ENCODE peak calls at places on chromosomes 6 and 20, in ten cellular contexts. N is right lobe of liver; O is AG04450; K is BE2C; C is HCT116; M is kidney epithelial cell; Y is astrocyte; T is A549; R is naive thymus-derived CD4-positive, alpha-beta T cell; F is prostate gland. P is an unnamed sample.

GRCh38 chr6:141199074-141199473 is 933.7 kb upstream of the GJE1 start:
- DNase-seq in N (no peak), O (peak), K (no peak), C (no peak), M (no peak), Y (peak), T (no peak), R (no peak), F (no peak), P (no peak)

GRCh38 chr6:163151212-163151611 is 263.3 kb upstream of the QKI start:
- DNase-seq in N (no peak), O (no peak), K (no peak), C (no peak), M (no peak), Y (no peak), T (no peak), R (no peak), F (no peak), P (no peak)

GRCh38 chr6:158784505-158784904 is 34.7 kb downstream of the EZR start:
- DNase-seq in N (no peak), O (no peak), K (no peak), C (no peak), M (peak), Y (peak), T (no peak), R (no peak), F (no peak), P (no peak)

GRCh38 chr6:133241088-133241900 is at the start of gene EYA4:
- DNase-seq in N (no peak), O (no peak), K (peak), C (no peak), M (no peak), Y (peak), T (peak), R (no peak), F (no peak), P (no peak)

GRCh38 chr20:24033151-24033550 is 44.6 kb upstream of the GGTLC1 start:
- DNase-seq in N (no peak), O (no peak), K (no peak), C (no peak), M (no peak), Y (no peak), T (no peak), R (no peak), F (no peak), P (no peak)

GRCh38 chr20:11880694-11881093 is 37.0 kb upstream of the BTBD3 start:
- DNase-seq in N (no peak), O (no peak), K (no peak), C (no peak), M (no peak), Y (no peak), T (no peak), R (no peak), F (no peak), P (no peak)

GRCh38 chr6:148888853-148889252 is 142.0 kb downstream of the UST start:
- DNase-seq in N (no peak), O (no peak), K (no peak), C (no peak), M (no peak), Y (peak), T (no peak), R (no peak), F (no peak), P (no peak)

GRCh38 chr20:20710443-20710842 is 2.0 kb downstream of the RALGAPA2 start:
- DNase-seq in N (no peak), O (no peak), K (no peak), C (no peak), M (no peak), Y (no peak), T (no peak), R (no peak), F (no peak), P (no peak)

GRCh38 chr6:138996524-138996923 is 8.5 kb upstream of the REPS1 start:
- DNase-seq in N (peak), O (no peak), K (no peak), C (no peak), M (no peak), Y (no peak), T (no peak), R (no peak), F (peak), P (no peak)

GRCh38 chr6:139473731-139474130 is 99.3 kb upstream of the CITED2 start:
- DNase-seq in N (no peak), O (no peak), K (no peak), C (no peak), M (no peak), Y (peak), T (no peak), R (no peak), F (no peak), P (no peak)

GRCh38 chr6:136604928-136605485 is 54.8 kb upstream of the MAP7 start:
- DNase-seq in N (no peak), O (no peak), K (no peak), C (no peak), M (peak), Y (no peak), T (no peak), R (no peak), F (peak), P (no peak)

GRCh38 chr6:129555206-129555832 is 154.7 kb downstream of the ARHGAP18 start:
- DNase-seq in N (no peak), O (peak), K (no peak), C (no peak), M (no peak), Y (peak), T (no peak), R (no peak), F (no peak), P (no peak)

GRCh38 chr20:47043076-47043475 is 148.4 kb downstream of the EYA2 start:
- DNase-seq in N (no peak), O (no peak), K (no peak), C (no peak), M (no peak), Y (no peak), T (no peak), R (no peak), F (no peak), P (no peak)

GRCh38 chr6:56450882-56451739 is 191.6 kb downstream of the DST start:
- DNase-seq in N (peak), O (no peak), K (no peak), C (no peak), M (no peak), Y (peak), T (no peak), R (no peak), F (no peak), P (no peak)

GRCh38 chr6:19319005-19319404 is 518.2 kb upstream of the ID4 start:
- DNase-seq in N (no peak), O (no peak), K (no peak), C (no peak), M (no peak), Y (no peak), T (no peak), R (no peak), F (no peak), P (no peak)

GRCh38 chr6:127818149-127818548 is 82.7 kb downstream of the THEMIS start:
- DNase-seq in N (no peak), O (no peak), K (no peak), C (no peak), M (no peak), Y (no peak), T (no peak), R (no peak), F (no peak), P (no peak)

GRCh38 chr6:63574554-63574900 is 2.2 kb downstream of the LOC128125822 start:
- DNase-seq in N (no peak), O (no peak), K (no peak), C (no peak), M (no peak), Y (no peak), T (no peak), R (no peak), F (no peak), P (no peak)

GRCh38 chr6:63576147-63576772 is 4.0 kb downstream of the LOC128125822 start:
- DNase-seq in N (no peak), O (no peak), K (no peak), C (no peak), M (no peak), Y (no peak), T (no peak), R (no peak), F (no peak), P (no peak)

GRCh38 chr6:63579937-63580703 is 7.8 kb downstream of the LOC128125822 start:
- DNase-seq in N (no peak), O (no peak), K (no peak), C (no peak), M (no peak), Y (no peak), T (no peak), R (no peak), F (no peak), P (no peak)

GRCh38 chr6:63578757-63579156 is 6.5 kb downstream of the LOC128125822 start:
- DNase-seq in N (no peak), O (no peak), K (no peak), C (no peak), M (no peak), Y (no peak), T (no peak), R (no peak), F (no peak), P (no peak)

DNA sequence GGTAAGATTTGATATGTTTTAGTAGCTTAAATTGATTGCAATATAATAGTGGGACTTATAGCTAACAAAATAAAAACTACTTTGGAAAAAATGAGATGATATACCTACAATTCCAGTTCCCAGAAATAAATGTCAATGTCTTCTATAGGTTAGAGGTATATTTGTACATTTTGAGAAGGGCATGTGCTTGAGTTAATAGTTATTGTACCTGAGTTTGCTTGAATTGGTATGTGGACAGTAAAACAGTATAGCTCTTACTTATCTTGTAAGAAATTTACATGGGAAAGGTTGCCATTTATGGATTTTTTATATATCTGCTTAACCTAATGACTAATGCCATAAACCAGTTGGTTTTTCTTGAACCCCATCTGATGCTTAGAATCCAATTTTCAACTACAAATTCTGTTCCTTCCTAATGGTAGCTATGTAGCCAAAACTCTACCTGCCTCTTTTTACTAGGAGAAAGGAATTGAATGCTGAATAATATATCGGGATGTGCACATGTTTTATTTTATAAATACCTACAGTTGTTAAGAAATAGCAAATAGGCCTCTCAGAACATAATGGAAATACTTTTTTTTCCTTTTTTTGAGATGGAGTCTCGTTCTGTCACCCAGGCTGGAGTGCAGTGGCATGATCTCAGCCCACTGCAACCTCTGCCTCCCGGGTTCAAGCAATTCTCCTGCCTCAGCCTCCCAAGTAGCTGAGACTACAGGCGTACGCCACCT is 4.9 kb downstream of the LOC128125822 start:
- DNase-seq in N (no peak), O (no peak), K (no peak), C (no peak), M (no peak), Y (no peak), T (no peak), R (no peak), F (no peak), P (no peak)
- H3K4me3 ChIP-seq in N (no peak), O (no peak), K (no peak), C (no peak), M (no peak), Y (no peak), T (peak), R (no peak), F (no peak), P (no peak)

GRCh38 chr6:116514103-116514502 is 2.7 kb downstream of the CALHM5 start:
- DNase-seq in N (no peak), O (no peak), K (no peak), C (no peak), M (no peak), Y (no peak), T (no peak), R (no peak), F (no peak), P (no peak)

GRCh38 chr6:116511424-116512131 is at the start of gene CALHM5:
- DNase-seq in N (no peak), O (peak), K (peak), C (peak), M (peak), Y (peak), T (peak), R (no peak), F (no peak), P (peak)

GRCh38 chr6:116513224-116513875 is 1.9 kb downstream of the CALHM5 start:
- DNase-seq in N (no peak), O (no peak), K (no peak), C (no peak), M (no peak), Y (no peak), T (no peak), R (no peak), F (no peak), P (no peak)

GRCh38 chr6:116512155-116512559 is 718 bp downstream of the CALHM5 start:
- DNase-seq in N (no peak), O (no peak), K (no peak), C (no peak), M (no peak), Y (no peak), T (no peak), R (no peak), F (no peak), P (no peak)

GRCh38 chr6:116512709-116513108 is 1.3 kb downstream of the CALHM5 start:
- DNase-seq in N (no peak), O (no peak), K (no peak), C (no peak), M (no peak), Y (no peak), T (no peak), R (no peak), F (no peak), P (no peak)
- H3K4me3 ChIP-seq in N (no peak), O (peak), K (no peak), C (no peak), M (no peak), Y (peak), T (no peak), R (no peak), F (no peak), P (no peak)

DNA sequence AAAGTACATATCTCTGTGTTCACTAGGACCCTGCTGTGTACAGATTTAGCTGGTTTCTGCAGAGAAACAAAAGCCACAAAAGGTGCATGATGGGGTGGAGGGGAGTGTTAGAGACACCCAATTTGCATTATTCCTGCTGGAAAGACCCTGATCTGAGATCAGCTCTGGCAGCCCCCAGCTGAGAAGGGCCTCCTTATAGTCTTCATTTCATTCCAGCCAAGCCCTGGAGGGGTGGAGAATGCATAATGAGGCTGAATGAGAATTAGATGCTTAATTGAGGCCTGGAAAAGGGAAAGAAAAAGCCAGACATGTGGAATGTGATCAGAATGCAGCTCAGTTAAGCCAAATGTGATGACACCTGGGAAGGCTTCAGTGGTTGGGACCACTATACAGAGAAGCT is 545.5 kb downstream of the KIF16B start:
- DNase-seq in N (no peak), O (no peak), K (no peak), C (no peak), M (no peak), Y (no peak), T (no peak), R (no peak), F (no peak), P (no peak)
- H3K4me3 ChIP-seq in N (no peak), O (no peak), K (no peak), C (no peak), M (no peak), Y (no peak), T (no peak), R (no peak), F (no peak), P (no peak)

GRCh38 chr6:131250121-131250520 is 114.9 kb downstream of the AKAP7 start:
- DNase-seq in N (peak), O (peak), K (no peak), C (no peak), M (peak), Y (peak), T (no peak), R (peak), F (peak), P (no peak)
- H3K4me3 ChIP-seq in N (peak), O (peak), K (no peak), C (no peak), M (peak), Y (peak), T (no peak), R (peak), F (peak), P (no peak)

DNA sequence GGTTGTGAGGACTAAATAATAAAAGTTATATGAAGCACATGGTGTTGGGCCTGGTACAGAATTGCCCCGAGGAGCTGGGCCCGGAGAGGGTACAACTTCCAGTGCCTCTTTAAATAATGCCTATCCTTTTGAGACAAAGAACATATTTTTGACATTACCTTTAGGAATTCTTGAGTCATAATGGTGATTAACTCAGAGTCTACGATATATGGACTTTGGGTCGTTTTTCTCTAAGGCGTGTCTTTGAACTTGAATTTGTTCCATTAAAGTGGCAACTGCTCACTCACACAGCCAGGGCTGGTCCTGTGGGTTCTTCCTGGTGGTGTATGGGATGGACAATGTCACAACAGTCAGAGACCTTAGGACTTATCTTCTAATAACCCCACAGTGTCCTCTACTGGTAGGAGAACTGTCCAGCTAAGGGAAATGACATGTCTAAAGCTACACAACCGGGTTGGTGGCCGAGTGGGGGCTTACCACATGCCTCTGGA is 106.5 kb downstream of the CDC5L start:
- DNase-seq in N (no peak), O (peak), K (no peak), C (peak), M (peak), Y (peak), T (peak), R (no peak), F (no peak), P (no peak)
- H3K4me3 ChIP-seq in N (no peak), O (no peak), K (no peak), C (no peak), M (no peak), Y (no peak), T (peak), R (no peak), F (no peak), P (no peak)

GRCh38 chr6:84227434-84228197 is at the start of gene CEP162:
- DNase-seq in N (peak), O (peak), K (peak), C (peak), M (peak), Y (peak), T (peak), R (peak), F (peak), P (peak)

GRCh38 chr6:84222426-84222825 is 5.0 kb downstream of the CEP162 start:
- DNase-seq in N (no peak), O (no peak), K (no peak), C (no peak), M (no peak), Y (no peak), T (no peak), R (no peak), F (no peak), P (no peak)

GRCh38 chr6:84228198-84228543 is 728 bp upstream of the CEP162 start:
- DNase-seq in N (no peak), O (no peak), K (no peak), C (no peak), M (no peak), Y (no peak), T (no peak), R (no peak), F (no peak), P (no peak)

GRCh38 chr6:84224251-84224650 is 3.2 kb downstream of the CEP162 start:
- DNase-seq in N (no peak), O (no peak), K (no peak), C (no peak), M (no peak), Y (peak), T (no peak), R (no peak), F (no peak), P (no peak)

GRCh38 chr6:84227044-84227433 is 404 bp downstream of the CEP162 start:
- DNase-seq in N (no peak), O (no peak), K (no peak), C (no peak), M (no peak), Y (no peak), T (no peak), R (no peak), F (no peak), P (no peak)
- H3K4me3 ChIP-seq in N (peak), O (peak), K (peak), C (peak), M (peak), Y (peak), T (peak), R (peak), F (peak), P (peak)

DNA sequence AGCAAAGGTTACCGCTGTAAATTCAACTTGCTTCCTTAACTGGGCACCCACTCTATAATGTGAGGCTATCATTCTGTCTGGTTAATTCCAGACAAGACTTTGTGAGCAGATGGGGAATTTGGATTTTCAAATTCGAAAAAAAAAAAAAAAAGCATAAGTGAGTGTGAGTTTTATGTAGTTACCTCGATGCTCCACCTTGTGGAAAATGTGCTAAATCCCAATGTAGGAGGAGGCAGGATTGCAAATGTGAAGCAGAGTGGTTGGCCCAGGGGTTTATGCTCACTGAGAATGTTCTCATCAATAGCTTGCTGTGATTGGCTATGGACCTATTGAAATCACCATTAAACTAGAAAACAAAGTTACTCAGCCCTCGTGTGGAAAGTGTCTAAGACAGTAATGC is 150.9 kb upstream of the GMDS start:
- DNase-seq in N (no peak), O (no peak), K (no peak), C (no peak), M (no peak), Y (no peak), T (no peak), R (no peak), F (no peak), P (peak)
- H3K4me3 ChIP-seq in N (no peak), O (no peak), K (no peak), C (no peak), M (no peak), Y (no peak), T (no peak), R (no peak), F (no peak), P (no peak)

DNA sequence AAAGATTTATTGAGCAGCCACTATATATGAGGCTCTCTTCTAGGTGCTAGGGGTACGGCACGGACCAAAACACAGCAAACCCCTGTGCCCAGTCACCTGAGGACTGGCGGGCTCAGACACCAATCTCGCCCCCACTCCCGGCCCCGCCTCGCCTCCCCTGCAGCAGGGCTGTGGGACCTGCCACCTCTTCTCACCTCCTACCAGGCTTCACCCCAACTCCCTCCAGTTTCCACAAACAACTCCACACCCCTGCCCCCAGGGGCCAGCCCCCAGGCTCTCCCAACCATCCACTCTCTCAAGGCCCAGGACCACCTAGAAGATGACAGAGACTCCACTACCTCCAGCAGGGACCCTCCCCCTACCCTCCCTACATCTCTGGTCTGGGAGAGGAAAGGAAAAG is 6.5 kb downstream of the TFEB start:
- DNase-seq in N (no peak), O (no peak), K (no peak), C (no peak), M (no peak), Y (no peak), T (no peak), R (no peak), F (no peak), P (no peak)
- H3K4me3 ChIP-seq in N (no peak), O (no peak), K (no peak), C (no peak), M (no peak), Y (no peak), T (no peak), R (no peak), F (no peak), P (no peak)

DNA sequence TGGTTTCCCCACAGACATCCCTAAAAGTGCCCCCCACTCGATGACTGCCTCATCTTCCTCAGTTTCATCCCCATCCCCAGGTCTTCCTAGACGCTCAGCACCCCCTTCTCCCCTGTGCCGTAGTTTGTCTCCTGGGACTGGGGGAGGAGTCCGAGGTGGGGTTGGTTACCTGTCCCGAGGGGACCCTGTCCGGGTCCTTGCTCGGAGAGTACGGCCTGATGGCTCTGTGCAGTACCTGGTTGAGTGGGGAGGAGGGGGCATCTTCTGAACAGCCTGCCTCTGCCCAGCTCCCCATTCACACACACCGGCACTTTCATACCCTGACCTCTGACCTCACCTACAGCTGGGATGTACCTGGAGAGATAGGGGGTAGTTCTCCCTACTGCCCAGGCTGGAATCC is 2.1 kb downstream of the CUTA start:
- DNase-seq in N (no peak), O (no peak), K (no peak), C (no peak), M (no peak), Y (no peak), T (no peak), R (no peak), F (no peak), P (no peak)
- H3K4me3 ChIP-seq in N (no peak), O (peak), K (no peak), C (no peak), M (no peak), Y (peak), T (no peak), R (no peak), F (no peak), P (no peak)

P was measured in Jurkat, Clone E6-1.